ENCODE peak calls at places on chromosomes 2 and 18, in six cellular contexts. One of them, this sample, is unnamed.

GRCh38 chr2:155377178-155377780 is 678.8 kb downstream of the KCNJ3 start:
- DNase-seq in breast epithelium: no peak
- DNase-seq in spleen: no peak
- DNase-seq in GM23338: peak; percentile 64
- DNase-seq in K562: peak; percentile 15
- DNase-seq in SK-N-SH: no peak
- DNase-seq in this sample: no peak

GRCh38 chr2:28088970-28089369 is 198.4 kb downstream of the BABAM2 start:
- DNase-seq in breast epithelium: no peak
- DNase-seq in K562: no peak
- DNase-seq in SK-N-SH: no peak
- DNase-seq in GM23338: no peak
- DNase-seq in spleen: no peak
- DNase-seq in this sample: no peak

GRCh38 chr18:433960-434359 is 66.5 kb downstream of the COLEC12 start:
- DNase-seq in GM23338: no peak
- DNase-seq in breast epithelium: no peak
- DNase-seq in K562: no peak
- DNase-seq in SK-N-SH: no peak
- DNase-seq in spleen: no peak
- DNase-seq in this sample: no peak

GRCh38 chr2:39313575-39313974 is 69.8 kb upstream of the CDKL4 start:
- DNase-seq in SK-N-SH: no peak
- DNase-seq in spleen: no peak
- DNase-seq in K562: no peak
- DNase-seq in GM23338: no peak
- DNase-seq in breast epithelium: no peak
- DNase-seq in this sample: no peak

GRCh38 chr2:231940795-231941194 is 14.6 kb upstream of the NPPC start:
- DNase-seq in breast epithelium: no peak
- DNase-seq in spleen: no peak
- DNase-seq in SK-N-SH: no peak
- DNase-seq in GM23338: no peak
- DNase-seq in K562: no peak
- DNase-seq in this sample: peak; percentile 22

GRCh38 chr2:24831736-24832421 is 38.7 kb downstream of the CENPO start:
- DNase-seq in SK-N-SH: peak; percentile 50
- DNase-seq in GM23338: no peak
- DNase-seq in spleen: peak; percentile 65
- DNase-seq in breast epithelium: no peak
- DNase-seq in K562: no peak
- DNase-seq in this sample: peak; percentile 67

GRCh38 chr18:67211646-67212045 is 304.9 kb downstream of the DSEL start:
- DNase-seq in SK-N-SH: no peak
- DNase-seq in GM23338: no peak
- DNase-seq in K562: no peak
- DNase-seq in spleen: no peak
- DNase-seq in breast epithelium: no peak
- DNase-seq in this sample: no peak

GRCh38 chr2:105521176-105521575 is 122.3 kb upstream of the FHL2 start:
- DNase-seq in spleen: no peak
- DNase-seq in SK-N-SH: peak; percentile 46
- DNase-seq in K562: peak; percentile 30
- DNase-seq in breast epithelium: no peak
- DNase-seq in GM23338: peak; percentile 47
- DNase-seq in this sample: no peak

GRCh38 chr2:161384864-161385263 is 31.2 kb upstream of the TBR1 start:
- DNase-seq in breast epithelium: no peak
- DNase-seq in spleen: no peak
- DNase-seq in GM23338: no peak
- DNase-seq in K562: no peak
- DNase-seq in SK-N-SH: no peak
- DNase-seq in this sample: no peak

GRCh38 chr2:33785201-33786106 is 186.4 kb upstream of the FAM98A start:
- DNase-seq in SK-N-SH: no peak
- DNase-seq in GM23338: no peak
- DNase-seq in spleen: no peak
- DNase-seq in breast epithelium: no peak
- DNase-seq in K562: no peak
- DNase-seq in this sample: no peak

GRCh38 chr2:69384618-69385081 is 2.4 kb downstream of the GFPT1 start:
- DNase-seq in spleen: no peak
- DNase-seq in K562: no peak
- DNase-seq in GM23338: no peak
- DNase-seq in breast epithelium: no peak
- DNase-seq in SK-N-SH: no peak
- DNase-seq in this sample: no peak

GRCh38 chr2:201260302-201260800 is at the start of gene CASP8:
- DNase-seq in K562: peak; percentile 34
- DNase-seq in spleen: peak; percentile 88
- DNase-seq in SK-N-SH: no peak
- DNase-seq in breast epithelium: no peak
- DNase-seq in GM23338: no peak
- DNase-seq in this sample: peak; percentile 50

GRCh38 chr2:197455428-197455827 is 2.1 kb downstream of the COQ10B start:
- DNase-seq in SK-N-SH: no peak
- DNase-seq in GM23338: no peak
- DNase-seq in breast epithelium: no peak
- DNase-seq in K562: no peak
- DNase-seq in spleen: no peak
- DNase-seq in this sample: no peak

GRCh38 chr2:230134496-230135073 is 65.9 kb upstream of the SLC16A14 start:
- DNase-seq in SK-N-SH: no peak
- DNase-seq in K562: no peak
- DNase-seq in spleen: no peak
- DNase-seq in GM23338: no peak
- DNase-seq in breast epithelium: no peak
- DNase-seq in this sample: no peak

GRCh38 chr2:235492850-235493344 is 946 bp upstream of the AGAP1 start:
- DNase-seq in spleen: no peak
- DNase-seq in K562: no peak
- DNase-seq in breast epithelium: no peak
- DNase-seq in GM23338: peak; percentile 73
- DNase-seq in SK-N-SH: no peak
- DNase-seq in this sample: no peak

GRCh38 chr2:235494716-235495372 is 1.0 kb downstream of the AGAP1 start:
- DNase-seq in spleen: no peak
- DNase-seq in GM23338: peak; percentile 54
- DNase-seq in breast epithelium: no peak
- DNase-seq in K562: no peak
- DNase-seq in SK-N-SH: peak; percentile 71
- DNase-seq in this sample: peak; percentile 56

GRCh38 chr2:235493775-235494715 is at the start of gene AGAP1:
- DNase-seq in spleen: peak; percentile 81
- DNase-seq in breast epithelium: peak; percentile 89
- DNase-seq in K562: peak; percentile 80
- DNase-seq in GM23338: peak; percentile 92
- DNase-seq in SK-N-SH: peak; percentile 97
- DNase-seq in this sample: peak; percentile 93

GRCh38 chr2:235495373-235496238 is 1.8 kb downstream of the AGAP1 start:
- DNase-seq in SK-N-SH: no peak
- DNase-seq in spleen: no peak
- DNase-seq in K562: no peak
- DNase-seq in GM23338: no peak
- DNase-seq in breast epithelium: no peak
- DNase-seq in this sample: no peak

DNA sequence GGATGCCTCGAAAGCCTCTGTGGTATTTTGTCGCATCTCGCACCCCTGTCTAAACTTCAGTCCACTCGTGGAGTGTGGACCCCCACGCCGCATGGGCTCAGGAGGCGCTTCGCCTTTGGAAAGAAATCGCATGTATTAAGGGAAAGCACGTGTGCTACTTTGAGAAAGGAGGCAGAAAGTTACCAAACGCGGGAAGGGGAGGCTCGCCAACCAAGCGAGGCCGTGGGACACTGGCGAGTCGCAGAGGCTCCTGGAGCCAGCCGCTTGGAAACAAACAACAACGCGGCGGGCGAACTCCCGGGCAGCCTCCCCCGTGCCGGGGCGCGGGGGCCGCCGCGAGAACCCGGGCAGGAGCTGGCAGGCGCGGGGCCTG is 455 bp upstream of the AGAP1 start:
- DNase-seq in spleen: no peak
- DNase-seq in breast epithelium: no peak
- DNase-seq in K562: no peak
- DNase-seq in GM23338: no peak
- DNase-seq in SK-N-SH: no peak
- DNase-seq in this sample: no peak
- H3K4me3 ChIP-seq in spleen: peak overlapping the region; percentile 71
- H3K4me3 ChIP-seq in breast epithelium: peak overlapping the region; percentile 75
- H3K4me3 ChIP-seq in K562: peak overlapping the region; percentile 51
- H3K4me3 ChIP-seq in GM23338: peak overlapping the region; percentile 78
- H3K4me3 ChIP-seq in SK-N-SH: peak overlapping the region; percentile 77
- H3K4me3 ChIP-seq in this sample: peak overlapping the region; percentile 56

GRCh38 chr2:11160256-11160655 is 5.0 kb downstream of the SLC66A3 start:
- DNase-seq in SK-N-SH: no peak
- DNase-seq in K562: no peak
- DNase-seq in breast epithelium: no peak
- DNase-seq in GM23338: no peak
- DNase-seq in spleen: peak; percentile 67
- DNase-seq in this sample: no peak

GRCh38 chr2:11160731-11161455 is 5.6 kb downstream of the SLC66A3 start:
- DNase-seq in GM23338: no peak
- DNase-seq in spleen: peak; percentile 71
- DNase-seq in K562: no peak
- DNase-seq in breast epithelium: no peak
- DNase-seq in SK-N-SH: no peak
- DNase-seq in this sample: no peak

GRCh38 chr2:11166476-11166875 is 11.2 kb downstream of the SLC66A3 start:
- DNase-seq in spleen: peak; percentile 14
- DNase-seq in K562: no peak
- DNase-seq in GM23338: no peak
- DNase-seq in SK-N-SH: no peak
- DNase-seq in breast epithelium: no peak
- DNase-seq in this sample: no peak

GRCh38 chr2:11161747-11162146 is 6.5 kb downstream of the SLC66A3 start:
- DNase-seq in spleen: peak; percentile 62
- DNase-seq in K562: no peak
- DNase-seq in SK-N-SH: no peak
- DNase-seq in GM23338: no peak
- DNase-seq in breast epithelium: no peak
- DNase-seq in this sample: no peak

DNA sequence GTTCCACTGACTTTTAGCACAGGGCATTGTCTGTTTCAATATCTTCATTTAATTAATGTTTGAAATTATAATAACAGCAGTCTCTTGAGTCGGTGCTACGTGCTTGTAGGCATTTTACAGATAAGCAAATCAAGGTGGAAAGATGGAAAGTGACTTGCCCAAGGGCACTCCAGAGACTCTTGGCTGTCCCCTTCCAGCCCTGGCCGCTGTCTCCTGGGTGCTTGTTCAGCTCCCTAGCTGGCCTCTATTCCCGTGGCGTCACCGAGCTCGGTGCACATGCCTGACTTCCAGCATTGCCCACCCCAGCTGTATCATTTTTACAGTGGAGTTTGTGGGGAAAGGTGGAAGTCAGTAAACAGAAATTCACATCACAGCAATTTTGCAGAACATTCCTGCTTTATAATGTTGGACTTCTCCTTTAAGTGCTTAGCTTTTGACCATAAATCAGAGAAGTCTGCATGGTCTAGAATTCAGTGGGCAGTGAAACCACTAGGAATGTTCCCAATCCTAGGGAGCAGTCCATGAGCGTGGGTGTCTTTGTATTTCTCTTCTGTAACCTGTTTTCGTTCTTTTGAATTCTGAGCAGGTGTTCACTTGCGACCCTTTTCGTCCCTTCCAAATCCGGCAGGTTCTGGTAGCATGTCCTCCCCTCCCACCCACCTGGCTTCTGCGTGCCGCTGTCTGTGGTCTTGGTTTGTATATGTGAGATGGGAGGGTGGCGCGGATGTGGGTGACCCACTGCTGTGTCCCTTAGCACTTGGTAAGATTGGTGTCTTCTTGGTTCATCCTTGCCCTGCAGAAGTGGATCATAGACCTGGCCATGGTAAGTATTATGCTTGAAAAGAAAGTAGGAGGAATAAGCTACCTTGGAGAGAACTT is 8.4 kb downstream of the SLC66A3 start:
- DNase-seq in GM23338: no peak
- DNase-seq in SK-N-SH: no peak
- DNase-seq in breast epithelium: no peak
- DNase-seq in K562: no peak
- DNase-seq in spleen: peak; percentile 60
- DNase-seq in this sample: no peak
- TF ChIP-seq POLR2AphosphoS5 in GM23338: no peak
- TF ChIP-seq POLR2AphosphoS5 in SK-N-SH: no peak
- TF ChIP-seq POLR2AphosphoS5 in breast epithelium: no peak
- TF ChIP-seq POLR2AphosphoS5 in K562: no peak
- TF ChIP-seq POLR2AphosphoS5 in spleen: no peak
- TF ChIP-seq POLR2AphosphoS5 in this sample: no peak

DNA sequence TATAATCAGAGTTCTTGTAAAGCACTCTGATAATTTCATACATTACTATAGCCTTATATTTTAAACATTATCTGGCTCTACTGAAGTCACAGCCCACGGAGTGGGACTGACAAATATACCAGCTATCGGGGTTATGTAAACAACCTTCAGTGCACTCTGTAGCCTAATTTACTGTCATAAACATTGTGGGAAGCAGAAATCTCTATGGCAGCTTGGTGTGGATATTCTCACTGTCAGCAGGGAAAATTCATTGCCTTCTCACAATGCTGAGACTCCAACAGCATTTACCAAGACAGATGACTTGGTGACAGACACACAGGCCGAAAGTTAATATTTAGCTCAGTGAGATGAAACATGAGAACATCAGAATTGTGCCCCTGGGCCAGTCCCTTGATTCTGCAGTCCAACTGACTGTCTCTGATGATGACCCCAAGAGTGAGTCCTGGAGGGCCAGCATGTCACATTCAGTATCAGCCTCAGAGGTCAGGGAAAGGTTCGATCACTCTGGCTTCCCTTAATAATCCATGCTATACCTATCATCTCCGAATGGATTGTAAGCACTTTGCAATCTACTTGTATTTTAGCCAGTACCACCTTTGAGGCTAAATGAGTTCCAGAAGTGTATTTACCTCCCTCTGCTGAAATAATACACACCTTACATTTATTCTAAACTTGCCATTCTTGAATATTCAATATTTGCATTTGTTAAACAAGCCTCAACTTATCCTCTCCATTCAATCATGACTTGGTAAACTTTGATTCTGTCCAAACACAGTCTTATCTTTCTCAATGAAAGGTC is 146.2 kb upstream of the OSR1 start:
- DNase-seq in breast epithelium: no peak
- DNase-seq in GM23338: no peak
- DNase-seq in K562: no peak
- DNase-seq in SK-N-SH: no peak
- DNase-seq in spleen: no peak
- DNase-seq in this sample: no peak
- H3K27ac ChIP-seq in breast epithelium: no peak overlapping the region
- H3K27ac ChIP-seq in GM23338: no peak overlapping the region
- H3K27ac ChIP-seq in K562: no peak overlapping the region
- H3K27ac ChIP-seq in SK-N-SH: no peak overlapping the region
- H3K27ac ChIP-seq in spleen: no peak overlapping the region
- H3K27ac ChIP-seq in this sample: no peak overlapping the region

DNA sequence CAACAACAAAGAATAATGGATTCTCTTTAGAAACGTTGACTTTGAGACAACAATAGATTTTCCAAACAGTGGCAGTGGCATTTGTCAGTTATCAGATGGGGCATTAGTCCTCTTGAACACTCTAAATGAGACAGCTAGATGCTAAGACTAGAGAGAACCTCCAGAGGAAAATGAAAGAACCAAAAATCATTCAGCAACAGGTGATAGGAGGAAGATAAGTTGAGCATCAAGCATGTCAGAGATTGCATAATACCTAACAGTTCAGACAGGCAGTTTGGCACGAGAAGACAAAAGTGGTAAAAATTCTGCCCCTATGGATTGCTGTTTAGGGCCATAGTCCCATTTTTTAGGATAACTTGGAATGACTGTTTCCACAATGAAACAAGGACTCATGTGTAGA is 67.9 kb upstream of the NOL4 start:
- DNase-seq in GM23338: no peak
- DNase-seq in K562: no peak
- DNase-seq in breast epithelium: no peak
- DNase-seq in spleen: no peak
- DNase-seq in SK-N-SH: no peak
- DNase-seq in this sample: no peak
- H3K4me3 ChIP-seq in GM23338: no peak overlapping the region
- H3K4me3 ChIP-seq in K562: no peak overlapping the region
- H3K4me3 ChIP-seq in breast epithelium: no peak overlapping the region
- H3K4me3 ChIP-seq in spleen: no peak overlapping the region
- H3K4me3 ChIP-seq in SK-N-SH: no peak overlapping the region
- H3K4me3 ChIP-seq in this sample: no peak overlapping the region